ENCODE peak calls at places on chromosome 19, in six cellular contexts. X is upper lobe of right lung, C is brain microvascular endothelial cell, O is stomach, D is MM.1S, E is astrocyte. R is an unnamed sample.

GRCh38 chr19:5682293-5682592 is 1.4 kb downstream of the HSD11B1L start:
- DNase-seq in D (peak; percentile 3), X (no peak), E (no peak), O (no peak), C (no peak), R (no peak)

GRCh38 chr19:39308531-39309304 is 11.9 kb downstream of the LRFN1 start:
- DNase-seq in D (no peak), O (no peak), E (no peak), C (no peak), X (no peak), R (no peak)

GRCh38 chr19:50669319-50670101 is 20.3 kb downstream of the C19orf81 start:
- DNase-seq in C (no peak), D (peak; percentile 26), E (no peak), O (peak; percentile 30), X (no peak), R (no peak)

GRCh38 chr19:19146865-19147264 is 8.6 kb upstream of the TMEM161A start:
- DNase-seq in D (no peak), E (no peak), X (no peak), C (no peak), O (no peak), R (no peak)

GRCh38 chr19:28283592-28283991 is 929.4 kb downstream of the UQCRFS1 start:
- DNase-seq in C (no peak), D (no peak), O (no peak), X (no peak), E (no peak), R (no peak)

GRCh38 chr19:55484571-55485438 is at the start of gene NAT14:
- DNase-seq in D (no peak), E (no peak), X (peak; percentile 81), O (peak; percentile 45), C (no peak), R (peak; percentile 84)

GRCh38 chr19:49224856-49225255 is 67.3 kb downstream of the TRPM4 start:
- DNase-seq in E (peak; percentile 19), X (no peak), O (peak; percentile 71), C (peak; percentile 70), D (peak; percentile 80), R (peak; percentile 47)

GRCh38 chr19:55247621-55248099 is 11.2 kb downstream of the PPP6R1 start:
- DNase-seq in D (no peak), E (peak; percentile 16), X (peak; percentile 82), O (no peak), C (peak; percentile 32), R (no peak)

GRCh38 chr19:459724-460511 is 915 bp downstream of the SHC2 start:
- DNase-seq in E (peak; percentile 16), D (no peak), O (peak; percentile 69), C (no peak), X (peak; percentile 83), R (no peak)

GRCh38 chr19:4518345-4519171 is at the start of gene PLIN4:
- DNase-seq in O (peak; percentile 89), D (no peak), C (no peak), E (peak; percentile 4), X (no peak), R (no peak)

GRCh38 chr19:21328402-21328801 is 808 bp downstream of the ZNF708 start:
- DNase-seq in O (no peak), C (no peak), X (no peak), E (no peak), D (no peak), R (no peak)

GRCh38 chr19:51473009-51473707 is 5.2 kb upstream of the CEACAM18 start:
- DNase-seq in C (peak; percentile 77), E (peak; percentile 3), D (peak; percentile 34), X (no peak), O (peak; percentile 86), R (no peak)

GRCh38 chr19:3073159-3073563 is 10.9 kb upstream of the TLE5 start:
- DNase-seq in E (peak; percentile 41), D (no peak), X (no peak), C (peak; percentile 32), O (no peak), R (no peak)

GRCh38 chr19:46728693-46729339 is 11.9 kb upstream of the PRKD2 start:
- DNase-seq in D (peak; percentile 73), E (no peak), O (peak; percentile 82), X (peak; percentile 88), C (peak; percentile 43), R (peak; percentile 69)

GRCh38 chr19:42634409-42635232 is 39.9 kb upstream of the CEACAM8 start:
- DNase-seq in E (no peak), O (peak; percentile 44), C (peak; percentile 25), D (peak; percentile 49), X (no peak), R (peak; percentile 9)

GRCh38 chr19:18842166-18842565 is 10.4 kb downstream of the UPF1 start:
- DNase-seq in C (no peak), X (no peak), O (no peak), E (no peak), D (no peak), R (no peak)

GRCh38 chr19:616276-616675 is 17.1 kb downstream of the POLRMT start:
- DNase-seq in D (no peak), O (no peak), X (no peak), E (no peak), C (no peak), R (no peak)

GRCh38 chr19:48812094-48812929 is 1.5 kb upstream of the BCAT2 start:
- DNase-seq in D (peak; percentile 84), C (peak; percentile 23), O (peak; percentile 93), X (peak; percentile 96), E (peak; percentile 44), R (peak; percentile 89)

GRCh38 chr19:15461694-15462093 is 2.6 kb downstream of the RASAL3 start:
- DNase-seq in E (no peak), D (no peak), O (no peak), X (no peak), C (no peak), R (no peak)

GRCh38 chr19:15464394-15465385 is at the start of gene RASAL3:
- DNase-seq in D (peak; percentile 73), X (no peak), C (no peak), O (no peak), E (no peak), R (peak; percentile 72)

GRCh38 chr19:15466851-15467733 is 2.7 kb upstream of the RASAL3 start:
- DNase-seq in X (no peak), D (peak; percentile 94), E (peak; percentile 67), C (peak; percentile 54), O (no peak), R (peak; percentile 87)

GRCh38 chr19:15467734-15468214 is 3.4 kb upstream of the RASAL3 start:
- DNase-seq in X (peak; percentile 13), E (no peak), D (no peak), O (no peak), C (no peak), R (no peak)

DNA sequence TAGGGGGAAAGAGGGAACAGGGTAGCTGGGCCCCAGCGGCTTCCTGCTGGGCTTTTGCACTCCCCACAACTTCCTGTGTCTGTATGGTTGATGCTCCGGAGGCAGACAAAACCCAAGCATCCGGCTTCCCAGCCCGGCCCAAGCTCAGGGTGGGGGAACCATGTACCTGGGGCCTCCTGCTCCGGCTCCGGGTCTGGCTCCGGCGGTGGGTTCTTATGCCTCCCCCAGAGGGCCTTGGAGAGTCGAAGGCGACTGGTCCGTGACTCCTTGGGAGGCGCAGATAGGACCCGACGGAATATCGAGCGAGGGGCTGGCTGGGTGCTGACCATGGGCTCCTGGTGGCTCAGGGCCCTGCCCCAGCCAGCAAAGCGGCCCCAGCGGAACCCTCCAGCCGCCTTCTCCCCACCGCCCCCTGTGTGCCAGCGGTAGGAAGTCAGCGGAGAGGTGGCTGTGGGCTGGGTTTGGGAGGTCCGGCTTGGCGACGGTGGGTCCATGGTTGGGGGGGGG is 426 bp downstream of the RASAL3 start:
- DNase-seq in D (peak; percentile 76), C (no peak), E (no peak), O (peak; percentile 51), X (no peak), R (peak; percentile 77)
- TF ChIP-seq CTCF in D (no peak), C (no peak), E (no peak), O (no peak), X (no peak), R (peak; percentile 0)

DNA sequence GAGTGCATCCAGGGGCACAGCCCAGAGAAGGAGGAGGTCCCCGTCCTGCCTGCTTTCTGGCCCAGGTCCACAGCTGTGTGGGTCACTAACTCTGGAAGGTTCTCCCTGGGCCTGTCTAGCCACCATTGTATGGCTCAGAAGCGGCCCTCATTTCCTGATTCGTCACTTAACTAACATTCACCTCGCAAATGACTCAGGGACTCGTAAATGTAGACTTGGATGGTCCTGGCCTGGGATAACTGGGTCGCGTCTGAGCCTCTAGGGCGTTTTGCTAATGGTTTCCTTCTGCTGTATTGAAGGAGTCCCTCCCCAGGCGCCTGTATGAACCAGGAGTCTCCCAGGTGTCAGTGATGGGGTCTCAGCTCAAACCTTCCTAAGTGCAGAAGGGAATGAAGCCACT is 162.8 kb downstream of the ZNF536 start:
- DNase-seq in D (no peak), E (no peak), C (no peak), O (no peak), X (no peak), R (no peak)
- H3K36me3 ChIP-seq in D (no peaks in the 10 kb centered on the region), E (no peaks in the 10 kb centered on the region), C (no peaks in the 10 kb centered on the region), O (no peaks in the 10 kb centered on the region), X (no peaks in the 10 kb centered on the region), R (no peaks in the 10 kb centered on the region)

GRCh38 chr19:13964776-13965175 is 12.5 kb downstream of the DCAF15 start:
- DNase-seq in E (peak; percentile 25), C (no peak), O (no peak), X (no peak), D (no peak), R (no peak)

GRCh38 chr19:13965377-13965896 is 13.1 kb downstream of the DCAF15 start:
- DNase-seq in C (no peak), E (no peak), X (no peak), D (no peak), O (no peak), R (no peak)

GRCh38 chr19:13961826-13962737 is 9.8 kb downstream of the DCAF15 start:
- DNase-seq in C (no peak), O (no peak), E (no peak), X (no peak), D (no peak), R (no peak)

GRCh38 chr19:13962738-13963602 is 10.7 kb downstream of the DCAF15 start:
- DNase-seq in O (no peak), X (no peak), E (peak; percentile 30), D (no peak), C (no peak), R (no peak)

DNA sequence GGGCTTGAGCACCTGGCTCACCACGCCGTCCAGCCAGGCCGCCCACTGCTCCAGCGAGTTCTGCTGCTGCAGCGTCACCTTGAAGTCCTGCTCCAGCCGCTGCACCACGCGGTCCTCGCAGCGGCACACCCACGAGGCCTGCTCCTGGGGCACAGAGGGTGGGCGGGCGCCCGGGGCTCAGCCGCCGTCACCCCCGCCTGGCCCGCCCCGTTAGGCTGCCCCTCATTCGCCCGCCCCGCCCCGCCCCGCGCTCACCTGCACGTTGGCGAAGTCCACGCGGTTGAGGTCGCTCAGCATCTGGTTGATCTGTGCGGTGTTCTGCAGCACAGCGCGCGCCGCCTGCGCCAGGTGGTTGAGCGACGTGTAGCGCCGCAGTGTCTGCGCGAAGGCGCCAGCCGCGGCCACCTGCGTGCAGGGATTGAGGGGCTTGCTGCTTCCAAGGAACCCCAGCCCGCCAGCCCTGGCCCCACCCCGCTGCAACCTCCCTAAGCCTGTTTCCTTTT is 11.3 kb downstream of the DCAF15 start:
- DNase-seq in D (no peak), C (no peak), O (no peak), E (no peak), X (no peak), R (no peak)
- TF ChIP-seq CTCF in D (no peak), C (no peak), O (no peak), E (no peak), X (no peak), R (no peak)

DNA sequence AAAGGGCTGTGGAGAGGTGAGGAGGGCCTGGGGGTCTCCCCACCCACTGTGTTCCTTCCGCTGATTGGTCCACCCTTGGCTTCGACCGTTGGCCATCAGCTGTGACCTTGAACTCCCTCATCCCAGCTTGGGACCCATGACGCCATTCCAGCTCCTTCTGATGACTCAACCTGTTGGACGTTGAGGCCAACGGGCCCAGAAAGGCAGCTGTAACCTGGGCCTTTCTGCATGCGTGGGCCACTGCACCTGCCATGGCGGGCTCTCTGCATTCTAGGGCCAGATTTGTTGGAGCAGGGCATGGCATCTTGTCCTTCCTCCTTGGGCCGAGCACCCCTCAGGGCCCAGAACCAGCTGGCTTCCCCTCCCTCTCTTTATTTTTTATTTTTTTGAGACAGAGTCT is 30.2 kb downstream of the PEX11G start:
- DNase-seq in D (no peak), O (no peak), C (no peak), X (no peak), E (no peak), R (no peak)
- H3K36me3 ChIP-seq in D (no peaks in the 10 kb centered on the region), O (peaks cover 100% of the 10 kb centered on the region), C (peaks cover 43% of the 10 kb centered on the region), X (peaks cover 82% of the 10 kb centered on the region), E (peaks cover 3% of the 10 kb centered on the region), R (peaks cover 50% of the 10 kb centered on the region)